ENCODE peak calls at places on chromosomes 5 and 9, in four cellular contexts. S is effector memory CD4-positive, alpha-beta T cell; Y is stomach; P is IMR-90. U is an unnamed sample.

GRCh38 chr5:158952951-158953350 is 146.8 kb downstream of the EBF1 start:
- DNase-seq in S (no peak), Y (no peak), P (peak; percentile 25), U (no peak)

GRCh38 chr9:3963266-3964019 is 336.4 kb downstream of the GLIS3 start:
- DNase-seq in S (no peak), Y (peak; percentile 26), P (peak; percentile 93), U (peak; percentile 62)

GRCh38 chr9:7095054-7095453 is 337.3 kb downstream of the KDM4C start:
- DNase-seq in S (no peak), Y (no peak), P (no peak), U (no peak)

GRCh38 chr9:127918201-127919107 is 1.6 kb upstream of the ST6GALNAC4 start:
- DNase-seq in S (no peak), Y (no peak), P (no peak), U (no peak)

GRCh38 chr9:111878946-111879345 is 17.7 kb upstream of the UGCG start:
- DNase-seq in S (no peak), Y (no peak), P (no peak), U (no peak)

GRCh38 chr5:4571248-4571950 is 568.7 kb upstream of the ADAMTS16 start:
- DNase-seq in S (no peak), Y (no peak), P (no peak), U (no peak)

GRCh38 chr9:88801214-88801796 is 190.0 kb upstream of the S1PR3 start:
- DNase-seq in S (no peak), Y (no peak), P (no peak), U (no peak)

GRCh38 chr5:142845402-142845901 is 75.3 kb downstream of the ARHGAP26 start:
- DNase-seq in S (no peak), Y (no peak), P (no peak), U (no peak)

GRCh38 chr5:25858019-25858418 is 1180.4 kb downstream of the CDH9 start:
- DNase-seq in S (no peak), Y (no peak), P (no peak), U (no peak)

DNA sequence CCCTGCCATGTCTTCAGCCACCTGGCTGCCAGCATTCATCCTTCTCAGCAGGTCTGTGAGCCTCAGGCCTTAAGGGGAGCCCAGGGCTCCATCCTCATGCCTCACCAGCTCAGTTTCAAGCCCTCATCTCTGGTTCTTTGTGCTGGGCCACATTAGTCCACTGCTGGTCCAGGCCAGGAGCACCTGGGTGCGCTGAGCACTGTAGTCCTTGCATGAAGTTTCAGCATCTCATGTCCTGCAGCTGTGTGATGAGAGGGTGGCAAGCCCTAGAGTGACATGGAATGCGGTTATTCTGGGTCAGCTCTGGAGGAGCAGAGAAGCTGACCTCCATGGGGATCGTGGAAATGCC is 42.7 kb downstream of the COL5A1 start:
- DNase-seq in S (no peak), Y (no peak), P (no peak), U (no peak)
- H3K27ac ChIP-seq in S (no peak overlapping the region), Y (peak overlapping the region; percentile 69), P (no peak overlapping the region), U (no peak overlapping the region)

DNA sequence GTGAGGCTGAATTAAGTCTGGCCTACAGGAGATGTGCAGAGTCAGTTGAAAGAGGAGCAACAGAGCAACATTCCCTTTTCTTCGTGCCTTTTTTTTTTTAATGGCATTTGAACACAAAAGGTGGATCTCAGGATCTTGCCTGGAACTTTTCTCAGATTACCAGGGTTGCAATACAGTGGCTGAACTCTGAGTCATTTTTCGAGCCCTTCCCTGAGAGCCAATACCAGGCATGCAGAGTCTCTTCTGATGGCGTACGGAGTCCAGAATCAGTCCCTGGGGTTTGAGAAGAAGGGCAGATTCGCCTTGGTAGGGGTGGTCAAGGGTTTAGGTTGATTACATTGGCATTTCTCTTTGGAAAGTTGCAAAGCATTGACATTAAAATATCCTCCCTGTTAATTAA is 271.5 kb downstream of the GAS1 start:
- DNase-seq in S (no peak), Y (no peak), P (no peak), U (no peak)
- H3K27ac ChIP-seq in S (no peak overlapping the region), Y (no peak overlapping the region), P (no peak overlapping the region), U (no peak overlapping the region)

GRCh38 chr5:172008689-172009141 is 2.3 kb upstream of the FBXW11 start:
- DNase-seq in S (no peak), Y (no peak), P (no peak), U (no peak)
- H3K27ac ChIP-seq in S (no peak overlapping the region), Y (no peak overlapping the region), P (no peak overlapping the region), U (no peak overlapping the region)

GRCh38 chr5:135140805-135141204 is 106.8 kb upstream of the PITX1 start:
- DNase-seq in S (no peak), Y (no peak), P (peak; percentile 51), U (no peak)

GRCh38 chr5:135137146-135137915 is 103.3 kb upstream of the PITX1 start:
- DNase-seq in S (no peak), Y (no peak), P (no peak), U (no peak)

GRCh38 chr5:135141303-135142268 is 107.6 kb upstream of the PITX1 start:
- DNase-seq in S (no peak), Y (peak; percentile 45), P (peak; percentile 33), U (no peak)

GRCh38 chr5:135138116-135138850 is 104.3 kb upstream of the PITX1 start:
- DNase-seq in S (no peak), Y (no peak), P (peak; percentile 32), U (no peak)

DNA sequence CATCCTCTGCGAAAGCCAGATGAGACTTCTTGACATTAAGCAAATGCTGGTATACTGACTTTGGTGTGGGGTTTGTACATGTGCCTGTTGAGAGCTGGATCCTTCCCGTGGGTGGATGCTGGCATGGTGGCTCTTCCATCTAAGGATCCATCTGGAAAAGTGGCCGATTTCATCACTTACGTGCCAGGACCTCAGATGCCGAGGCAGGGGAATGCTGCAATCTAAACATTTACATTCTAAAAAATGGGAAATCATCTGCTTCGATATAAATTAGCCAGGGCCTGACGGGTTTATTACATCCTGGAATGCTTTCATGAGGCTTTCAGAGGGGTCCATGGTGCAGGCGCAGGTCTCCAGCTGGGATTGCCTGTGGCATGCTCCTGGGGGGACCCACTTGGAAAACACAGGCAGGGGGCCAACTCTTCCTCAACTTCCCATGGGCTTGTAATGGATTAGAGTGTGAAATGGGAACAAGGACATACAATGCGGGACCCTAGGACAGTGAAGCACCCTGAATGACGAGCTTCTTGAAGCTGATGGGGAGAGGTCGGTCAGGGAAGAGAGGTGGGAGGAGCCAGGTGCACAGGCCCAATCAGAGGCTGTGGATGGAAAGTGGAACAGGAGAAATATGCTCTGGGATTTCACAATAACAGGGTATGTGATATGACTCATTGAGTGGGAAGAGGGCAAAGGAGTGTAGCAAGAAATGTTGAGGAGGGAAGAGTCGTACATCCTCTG is 105.5 kb upstream of the PITX1 start:
- DNase-seq in S (no peak), Y (no peak), P (peak; percentile 96), U (peak; percentile 54)
- H3K27ac ChIP-seq in S (no peak overlapping the region), Y (peak overlapping the region; percentile 85), P (peak overlapping the region; percentile 99), U (no peak overlapping the region)

DNA sequence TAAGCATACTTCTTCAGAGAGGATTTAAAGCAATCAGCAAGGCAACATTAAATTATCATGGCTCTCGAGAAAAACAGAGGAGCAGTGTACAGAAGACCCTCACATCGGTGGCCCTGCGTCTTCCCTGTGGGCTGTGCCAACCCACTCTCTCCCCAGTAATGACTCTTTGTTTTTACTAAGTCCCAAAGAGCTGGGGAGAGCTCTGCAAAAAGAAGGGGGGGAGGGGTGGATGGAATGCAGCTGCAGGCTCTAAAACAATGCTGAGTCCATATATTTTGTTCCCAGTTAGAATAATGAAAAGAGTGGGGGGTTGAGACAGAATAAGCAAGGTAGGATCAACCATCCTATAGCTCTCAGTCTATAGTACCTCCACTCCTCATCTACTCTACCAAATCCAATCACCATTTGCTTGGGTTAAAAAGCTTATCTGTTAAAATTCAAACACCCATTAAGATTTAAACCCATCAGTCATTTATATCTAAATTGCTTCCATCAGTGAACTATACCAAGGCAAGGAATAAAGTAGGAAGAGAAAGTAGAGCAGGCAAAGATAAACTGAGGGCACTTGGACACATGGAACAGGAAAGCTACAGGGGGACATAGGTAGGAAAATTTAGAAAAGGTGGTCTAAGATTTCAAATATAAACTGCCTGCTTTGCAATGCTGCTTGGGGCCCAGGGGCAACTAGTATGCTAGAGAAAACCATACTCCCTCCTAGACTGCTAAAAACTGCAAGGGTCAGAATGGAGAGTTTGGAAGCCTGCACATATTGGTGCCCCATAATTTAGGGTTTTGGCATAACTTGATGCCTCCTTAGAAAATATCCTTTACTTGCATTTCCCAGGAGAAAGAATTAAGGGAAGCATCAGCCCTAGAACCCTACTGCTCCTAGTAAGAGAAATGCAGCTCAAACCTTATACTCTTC is 20.6 kb downstream of the ELL2 start:
- DNase-seq in S (no peak), Y (no peak), P (no peak), U (no peak)
- H3K27ac ChIP-seq in S (no peak overlapping the region), Y (no peak overlapping the region), P (peak overlapping the region; percentile 66), U (no peak overlapping the region)

DNA sequence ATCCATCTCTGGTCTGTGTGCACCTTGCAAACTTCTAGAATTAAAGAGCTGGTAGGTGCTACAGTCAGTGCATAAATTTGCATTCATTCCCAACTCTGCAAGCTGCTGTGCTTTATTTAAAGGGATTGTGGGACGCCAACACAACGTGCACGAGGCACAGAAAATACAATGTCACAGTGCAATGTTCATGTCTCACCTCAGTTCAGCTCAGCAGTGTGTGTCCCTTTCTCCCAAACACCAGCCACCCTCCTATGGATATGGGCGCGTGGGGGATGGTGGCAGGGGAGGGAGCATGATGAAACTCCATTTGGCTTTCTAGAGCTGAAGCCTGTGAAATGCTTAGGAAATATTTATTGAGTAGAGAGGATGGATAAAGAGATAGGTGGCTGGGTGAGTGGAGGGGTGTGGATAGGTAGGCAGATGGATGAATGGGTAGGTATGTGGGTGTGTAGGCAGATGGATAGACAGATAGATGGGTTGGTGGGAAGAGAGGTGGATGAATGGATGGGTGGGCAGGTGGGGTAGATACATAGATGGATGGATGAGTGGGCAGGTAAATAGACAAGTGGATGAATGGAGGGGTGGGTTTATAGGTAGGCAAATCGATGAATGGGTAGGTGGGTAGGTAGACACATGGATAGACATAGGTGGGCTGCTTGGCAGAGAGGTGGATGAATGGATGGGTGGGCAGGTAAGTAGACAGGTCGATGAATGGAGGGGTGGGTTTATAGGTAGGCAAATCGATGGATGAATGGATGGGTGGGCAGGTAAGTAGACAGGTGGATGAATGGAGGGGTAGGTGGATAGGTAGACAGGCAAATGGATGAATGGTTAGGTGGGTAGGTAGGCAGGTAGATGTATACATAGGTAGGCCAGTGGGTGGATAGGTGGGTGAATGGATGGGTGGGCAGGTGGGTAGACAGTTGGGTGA is 92.7 kb upstream of the FCN2 start:
- DNase-seq in S (no peak), Y (no peak), P (no peak), U (no peak)
- H3K27ac ChIP-seq in S (no peak overlapping the region), Y (peak overlapping the region; percentile 77), P (no peak overlapping the region), U (no peak overlapping the region)

GRCh38 chr5:168592014-168592368 is 12.8 kb upstream of the PANK3 start:
- DNase-seq in S (no peak), Y (peak; percentile 74), P (peak; percentile 35), U (no peak)
- H3K27ac ChIP-seq in S (no peak overlapping the region), Y (no peak overlapping the region), P (no peak overlapping the region), U (no peak overlapping the region)